ENCODE peak calls at places on chromosomes 1 and 21, in four cellular contexts. One of them, this sample, is unnamed. For H3K9me3, the result is how much of the 10 kb centered on the place peaks cover.

GRCh38 chr1:26164036-26164927 is 4.5 kb downstream of the C1orf232 start:
- DNase-seq in upper lobe of right lung: peak
- DNase-seq in uterus: peak
- DNase-seq in right cardiac atrium: peak
- DNase-seq in this sample: peak

GRCh38 chr1:104468282-104468681 is 718.6 kb downstream of the AMY1C start:
- DNase-seq in upper lobe of right lung: no peak
- DNase-seq in right cardiac atrium: no peak
- DNase-seq in uterus: no peak
- DNase-seq in this sample: no peak

GRCh38 chr21:43203523-43204080 is 34.8 kb downstream of the CRYAA start:
- DNase-seq in uterus: no peak
- DNase-seq in right cardiac atrium: no peak
- DNase-seq in upper lobe of right lung: peak
- DNase-seq in this sample: no peak

GRCh38 chr1:27377760-27378495 is 3.3 kb upstream of the FCN3 start:
- DNase-seq in upper lobe of right lung: no peak
- DNase-seq in uterus: no peak
- DNase-seq in right cardiac atrium: no peak
- DNase-seq in this sample: no peak

GRCh38 chr1:35833424-35833823 is 25.6 kb downstream of the AGO4 start:
- DNase-seq in right cardiac atrium: no peak
- DNase-seq in uterus: no peak
- DNase-seq in upper lobe of right lung: no peak
- DNase-seq in this sample: no peak

GRCh38 chr1:110542730-110543129 is 23.8 kb upstream of the KCNA10 start:
- DNase-seq in right cardiac atrium: no peak
- DNase-seq in uterus: no peak
- DNase-seq in upper lobe of right lung: no peak
- DNase-seq in this sample: no peak

GRCh38 chr21:30831194-30831765 is 1.7 kb upstream of the KRTAP7-1 start:
- DNase-seq in right cardiac atrium: no peak
- DNase-seq in upper lobe of right lung: no peak
- DNase-seq in uterus: no peak
- DNase-seq in this sample: no peak

GRCh38 chr1:86356247-86356646 is 39.9 kb downstream of the ODF2L start:
- DNase-seq in right cardiac atrium: no peak
- DNase-seq in upper lobe of right lung: no peak
- DNase-seq in uterus: no peak
- DNase-seq in this sample: no peak

GRCh38 chr1:220045356-220046051 is 801 bp downstream of the EPRS1 start:
- DNase-seq in uterus: no peak
- DNase-seq in right cardiac atrium: no peak
- DNase-seq in upper lobe of right lung: no peak
- DNase-seq in this sample: no peak

GRCh38 chr21:29238967-29239289 is 59.8 kb upstream of the BACH1 start:
- DNase-seq in upper lobe of right lung: no peak
- DNase-seq in right cardiac atrium: no peak
- DNase-seq in uterus: no peak
- DNase-seq in this sample: no peak

GRCh38 chr1:234896477-234897364 is 231.9 kb downstream of the TOMM20 start:
- DNase-seq in uterus: no peak
- DNase-seq in upper lobe of right lung: no peak
- DNase-seq in right cardiac atrium: no peak
- DNase-seq in this sample: no peak

GRCh38 chr1:85850238-85850637 is 142.0 kb upstream of the ZNHIT6 start:
- DNase-seq in right cardiac atrium: no peak
- DNase-seq in uterus: no peak
- DNase-seq in upper lobe of right lung: no peak
- DNase-seq in this sample: no peak

GRCh38 chr1:88735909-88736308 is 51.8 kb downstream of the PKN2 start:
- DNase-seq in uterus: no peak
- DNase-seq in upper lobe of right lung: no peak
- DNase-seq in right cardiac atrium: no peak
- DNase-seq in this sample: no peak

GRCh38 chr1:216600730-216601426 is 122.4 kb downstream of the ESRRG start:
- DNase-seq in upper lobe of right lung: peak
- DNase-seq in right cardiac atrium: peak
- DNase-seq in uterus: peak
- DNase-seq in this sample: no peak

GRCh38 chr1:105626276-105626987 is 1430.0 kb upstream of the PRMT6 start:
- DNase-seq in right cardiac atrium: no peak
- DNase-seq in upper lobe of right lung: no peak
- DNase-seq in uterus: no peak
- DNase-seq in this sample: no peak

GRCh38 chr1:200435200-200435780 is 25.5 kb upstream of the ZNF281 start:
- DNase-seq in right cardiac atrium: no peak
- DNase-seq in upper lobe of right lung: no peak
- DNase-seq in uterus: no peak
- DNase-seq in this sample: no peak

GRCh38 chr1:202861420-202862121 is 27.4 kb downstream of the RABIF start:
- DNase-seq in uterus: peak
- DNase-seq in right cardiac atrium: peak
- DNase-seq in upper lobe of right lung: peak
- DNase-seq in this sample: no peak

GRCh38 chr21:34822957-34823356 is 154.2 kb downstream of the CLIC6 start:
- DNase-seq in upper lobe of right lung: no peak
- DNase-seq in right cardiac atrium: no peak
- DNase-seq in uterus: no peak
- DNase-seq in this sample: no peak

GRCh38 chr1:31572323-31573104 is 3.8 kb upstream of the TINAGL1 start:
- DNase-seq in uterus: no peak
- DNase-seq in upper lobe of right lung: peak
- DNase-seq in right cardiac atrium: no peak
- DNase-seq in this sample: no peak

GRCh38 chr1:200922406-200922805 is 27.7 kb downstream of the INAVA start:
- DNase-seq in upper lobe of right lung: no peak
- DNase-seq in right cardiac atrium: no peak
- DNase-seq in uterus: no peak
- DNase-seq in this sample: no peak

GRCh38 chr1:205531191-205532025 is 26.9 kb downstream of the CDK18 start:
- DNase-seq in uterus: no peak
- DNase-seq in upper lobe of right lung: no peak
- DNase-seq in right cardiac atrium: no peak
- DNase-seq in this sample: no peak

GRCh38 chr1:204809488-204809887 is 61.2 kb upstream of the NFASC start:
- DNase-seq in upper lobe of right lung: no peak
- DNase-seq in uterus: no peak
- DNase-seq in right cardiac atrium: no peak
- DNase-seq in this sample: no peak

GRCh38 chr1:25782608-25783201 is 17.3 kb upstream of the SELENON start:
- DNase-seq in upper lobe of right lung: no peak
- DNase-seq in uterus: no peak
- DNase-seq in right cardiac atrium: no peak
- DNase-seq in this sample: no peak

GRCh38 chr1:242187816-242188215 is 188.9 kb upstream of the MAP1LC3C start:
- DNase-seq in upper lobe of right lung: no peak
- DNase-seq in uterus: no peak
- DNase-seq in right cardiac atrium: no peak
- DNase-seq in this sample: no peak

GRCh38 chr1:83555871-83556270 is 443.1 kb downstream of the TTLL7 start:
- DNase-seq in uterus: no peak
- DNase-seq in right cardiac atrium: no peak
- DNase-seq in upper lobe of right lung: no peak
- DNase-seq in this sample: no peak

GRCh38 chr1:83559531-83559930 is 439.4 kb downstream of the TTLL7 start:
- DNase-seq in right cardiac atrium: no peak
- DNase-seq in uterus: no peak
- DNase-seq in upper lobe of right lung: no peak
- DNase-seq in this sample: no peak

GRCh38 chr1:83554174-83554573 is 444.8 kb downstream of the TTLL7 start:
- DNase-seq in upper lobe of right lung: no peak
- DNase-seq in right cardiac atrium: no peak
- DNase-seq in uterus: no peak
- DNase-seq in this sample: no peak

DNA sequence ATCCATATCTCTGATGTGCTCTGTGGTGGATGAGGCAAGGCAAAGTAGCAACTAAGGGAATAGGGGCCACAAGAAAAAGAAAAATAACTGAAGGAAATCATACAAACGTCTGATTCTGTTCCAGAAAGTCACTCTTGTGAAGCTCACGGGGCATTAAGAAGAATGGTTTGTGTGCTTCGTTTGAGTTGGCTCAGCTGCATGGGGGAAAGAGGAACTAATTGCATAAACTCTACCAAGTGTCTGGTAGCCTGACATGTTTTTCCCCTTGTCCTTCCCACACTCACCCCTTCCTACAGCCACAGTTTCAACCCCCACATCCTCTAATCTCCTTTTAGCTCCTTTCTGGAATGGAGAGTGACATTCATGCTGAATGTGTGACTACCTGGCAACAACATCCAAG is 439.8 kb downstream of the TTLL7 start:
- DNase-seq in upper lobe of right lung: no peak
- DNase-seq in uterus: no peak
- DNase-seq in right cardiac atrium: no peak
- DNase-seq in this sample: no peak
- H3K9me3 ChIP-seq in upper lobe of right lung: under half
- H3K9me3 ChIP-seq in uterus: under half
- H3K9me3 ChIP-seq in right cardiac atrium: under half
- H3K9me3 ChIP-seq in this sample: under half

DNA sequence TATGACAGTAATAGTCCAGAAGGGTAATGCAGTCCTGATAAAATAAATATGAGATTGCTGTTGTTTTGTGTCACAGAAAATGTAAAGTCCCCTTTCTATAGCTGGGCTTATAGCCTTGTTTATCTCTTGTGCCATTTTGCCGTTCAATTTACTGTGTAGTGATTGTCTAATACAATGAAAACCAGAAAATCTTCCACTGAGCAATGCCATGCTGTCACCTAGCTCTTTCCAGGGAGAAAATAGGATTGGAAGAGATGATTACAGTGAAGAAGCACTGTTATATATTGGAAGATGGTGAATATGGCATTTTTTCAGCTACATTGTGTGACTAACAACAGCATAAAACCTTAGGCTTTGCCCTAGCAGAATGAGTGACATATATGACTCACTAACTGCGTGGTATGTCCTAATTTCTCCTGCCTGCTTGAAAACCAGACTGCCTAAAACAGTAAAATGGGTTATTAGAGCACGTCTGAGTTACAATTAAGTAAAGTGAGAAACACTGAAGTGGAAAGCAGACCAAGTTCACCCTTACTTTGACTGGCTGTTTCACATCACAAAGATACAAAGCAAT is 332.4 kb upstream of the ZP4 start:
- DNase-seq in upper lobe of right lung: no peak
- DNase-seq in right cardiac atrium: no peak
- DNase-seq in uterus: no peak
- DNase-seq in this sample: no peak
- H3K9me3 ChIP-seq in upper lobe of right lung: under half
- H3K9me3 ChIP-seq in right cardiac atrium: under half
- H3K9me3 ChIP-seq in uterus: under half
- H3K9me3 ChIP-seq in this sample: under half

DNA sequence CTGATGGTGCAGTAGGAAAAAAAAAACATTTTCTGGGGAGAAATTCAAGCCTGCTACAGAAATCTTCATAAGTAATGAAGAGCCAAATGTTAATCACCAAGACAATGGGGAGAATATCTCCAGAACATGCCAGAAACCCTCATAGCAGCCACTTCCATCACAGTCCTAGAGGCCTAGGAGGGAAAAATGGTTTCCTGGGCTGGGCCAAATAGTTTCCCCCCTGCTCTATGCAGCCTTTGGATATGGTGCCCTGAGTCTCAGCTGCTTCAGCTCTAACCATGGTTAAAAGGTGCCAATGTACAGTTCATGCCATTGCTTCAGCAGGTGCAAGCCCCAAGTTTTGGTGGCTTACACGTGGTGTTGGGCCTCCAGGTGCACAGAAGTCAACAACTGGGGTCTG is 113.1 kb downstream of the ZNF648 start:
- DNase-seq in uterus: no peak
- DNase-seq in right cardiac atrium: no peak
- DNase-seq in upper lobe of right lung: no peak
- DNase-seq in this sample: no peak
- H3K9me3 ChIP-seq in uterus: under half
- H3K9me3 ChIP-seq in right cardiac atrium: under half
- H3K9me3 ChIP-seq in upper lobe of right lung: under half
- H3K9me3 ChIP-seq in this sample: under half

GRCh38 chr1:229161740-229162139 is 109.2 kb upstream of the RAB4A start:
- DNase-seq in right cardiac atrium: no peak
- DNase-seq in uterus: no peak
- DNase-seq in upper lobe of right lung: no peak
- DNase-seq in this sample: no peak

GRCh38 chr1:229167356-229167755 is 103.6 kb upstream of the RAB4A start:
- DNase-seq in right cardiac atrium: no peak
- DNase-seq in upper lobe of right lung: no peak
- DNase-seq in uterus: no peak
- DNase-seq in this sample: no peak

GRCh38 chr1:229164338-229164737 is 106.6 kb upstream of the RAB4A start:
- DNase-seq in right cardiac atrium: no peak
- DNase-seq in upper lobe of right lung: no peak
- DNase-seq in uterus: no peak
- DNase-seq in this sample: no peak

GRCh38 chr1:229164836-229165285 is 106.0 kb upstream of the RAB4A start:
- DNase-seq in upper lobe of right lung: no peak
- DNase-seq in right cardiac atrium: no peak
- DNase-seq in uterus: no peak
- DNase-seq in this sample: no peak

GRCh38 chr1:229165327-229165726 is 105.6 kb upstream of the RAB4A start:
- DNase-seq in upper lobe of right lung: no peak
- DNase-seq in uterus: no peak
- DNase-seq in right cardiac atrium: no peak
- DNase-seq in this sample: no peak
- H3K9me3 ChIP-seq in upper lobe of right lung: under half
- H3K9me3 ChIP-seq in uterus: under half
- H3K9me3 ChIP-seq in right cardiac atrium: under half
- H3K9me3 ChIP-seq in this sample: under half

DNA sequence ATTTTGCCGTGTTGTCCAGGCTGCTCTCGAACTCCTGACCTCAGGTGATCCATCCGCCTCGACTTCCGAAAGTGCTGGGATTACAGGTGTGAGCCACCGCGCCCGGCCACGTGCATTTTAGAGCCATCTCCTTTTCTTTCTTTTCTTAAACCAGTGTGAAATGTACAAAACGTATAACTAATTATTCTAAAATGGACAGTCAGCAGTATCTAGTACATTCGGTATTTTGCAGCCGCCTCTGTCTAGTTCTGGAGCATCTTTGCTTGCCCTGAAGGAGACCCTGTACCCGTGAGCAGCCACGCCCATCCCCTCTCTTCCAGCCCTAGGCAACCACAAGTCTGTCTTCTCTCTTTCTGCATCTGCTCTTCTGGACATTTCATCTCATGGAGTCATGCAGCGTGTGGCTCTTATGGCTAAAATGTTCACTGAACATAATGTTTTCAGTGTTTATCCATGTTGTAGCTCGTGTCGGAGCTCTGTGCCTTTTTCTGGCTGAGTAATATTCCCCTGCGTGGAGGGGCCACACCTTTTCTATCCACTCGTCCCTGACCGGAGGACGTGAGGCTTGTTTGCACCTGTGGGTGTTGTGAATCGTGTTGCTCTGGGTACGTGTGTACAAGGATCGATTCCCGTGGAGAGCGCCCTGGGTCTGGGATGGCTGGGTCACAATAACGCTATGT is 187.5 kb upstream of the ARHGEF16 start:
- DNase-seq in uterus: no peak
- DNase-seq in right cardiac atrium: no peak
- DNase-seq in upper lobe of right lung: no peak
- DNase-seq in this sample: no peak
- H3K9me3 ChIP-seq in uterus: under half
- H3K9me3 ChIP-seq in right cardiac atrium: under half
- H3K9me3 ChIP-seq in upper lobe of right lung: under half
- H3K9me3 ChIP-seq in this sample: under half

GRCh38 chr1:2925923-2926322 is 95.3 kb upstream of the ACTRT2 start:
- DNase-seq in upper lobe of right lung: no peak
- DNase-seq in right cardiac atrium: peak
- DNase-seq in uterus: peak
- DNase-seq in this sample: no peak
- H3K9me3 ChIP-seq in upper lobe of right lung: under half
- H3K9me3 ChIP-seq in right cardiac atrium: under half
- H3K9me3 ChIP-seq in uterus: under half
- H3K9me3 ChIP-seq in this sample: under half